ENCODE peak calls at places on chromosomes 3 and 15, in four cellular contexts. E, G, X and D are unnamed samples.

GRCh38 chr3:67113802-67114407 is 115.8 kb downstream of the KBTBD8 start:
- DNase-seq in E (peak), G (peak), X (peak), D (peak)

GRCh38 chr3:134357914-134358811 is 16.1 kb downstream of the AMOTL2 start:
- DNase-seq in X (peak), G (peak), E (peak), D (peak)

GRCh38 chr3:44019736-44020135 is 221.9 kb upstream of the TOPAZ1 start:
- DNase-seq in X (peak), G (no peak), E (no peak), D (no peak)

GRCh38 chr3:187667526-187667925 is 2.7 kb downstream of the SST start:
- DNase-seq in G (no peak), X (no peak), E (no peak), D (peak)

GRCh38 chr3:33488246-33488645 is 48.0 kb upstream of the UBP1 start:
- DNase-seq in X (no peak), E (no peak), G (no peak), D (no peak)

GRCh38 chr3:100041328-100041749 is 73.0 kb downstream of the FILIP1L start:
- DNase-seq in E (no peak), G (no peak), X (no peak), D (peak)

GRCh38 chr15:95948371-95948770 is 382.1 kb upstream of the NR2F2 start:
- DNase-seq in X (no peak), E (no peak), G (no peak), D (no peak)

GRCh38 chr15:89556413-89557262 is 18.6 kb upstream of the TICRR start:
- DNase-seq in G (peak), X (peak), E (peak), D (peak)

GRCh38 chr15:89802986-89803820 is 11.4 kb downstream of the ANPEP start:
- DNase-seq in E (no peak), G (no peak), X (peak), D (no peak)

DNA sequence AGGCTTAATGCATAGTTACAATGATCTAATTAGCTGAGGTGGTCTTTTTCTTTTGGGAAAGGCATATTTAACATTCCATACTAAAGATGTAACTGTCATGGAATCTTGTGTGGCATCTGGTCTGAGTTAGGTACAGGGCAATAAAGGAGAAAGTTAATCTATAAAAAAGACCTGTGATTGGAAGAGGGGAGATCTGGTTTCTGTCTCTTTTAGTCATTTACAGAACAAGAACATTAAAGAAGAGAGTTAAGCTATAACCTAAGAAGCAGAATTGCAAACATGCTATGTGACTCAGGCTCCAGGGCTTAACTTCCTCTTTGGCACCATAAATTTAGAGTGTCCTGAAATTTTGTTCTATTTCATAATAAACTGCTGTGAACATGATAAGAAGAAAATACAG is 47.2 kb upstream of the MME start:
- DNase-seq in X (no peak), E (no peak), G (no peak), D (no peak)
- TF ChIP-seq FOXJ3 in X (no peak), E (no peak), G (no peak), D (no peak)

GRCh38 chr3:155701882-155702465 is 42.9 kb downstream of the PLCH1 start:
- DNase-seq in G (peak), E (no peak), X (peak), D (peak)
- TF ChIP-seq FOXJ3 in G (no peak), E (no peak), X (no peak), D (no peak)

GRCh38 chr3:1953519-1953918 is 145.1 kb upstream of the CNTN4 start:
- DNase-seq in G (no peak), X (no peak), E (no peak), D (no peak)

GRCh38 chr3:1955750-1956149 is 142.9 kb upstream of the CNTN4 start:
- DNase-seq in G (no peak), X (no peak), E (no peak), D (no peak)

GRCh38 chr3:1960506-1960905 is 138.2 kb upstream of the CNTN4 start:
- DNase-seq in G (no peak), X (no peak), E (no peak), D (no peak)

GRCh38 chr3:1955170-1955569 is 143.5 kb upstream of the CNTN4 start:
- DNase-seq in G (no peak), X (no peak), E (no peak), D (no peak)

GRCh38 chr3:1954632-1955031 is 144.0 kb upstream of the CNTN4 start:
- DNase-seq in E (no peak), X (no peak), G (no peak), D (no peak)
- TF ChIP-seq FOXJ3 in E (no peak), X (no peak), G (no peak), D (no peak)

DNA sequence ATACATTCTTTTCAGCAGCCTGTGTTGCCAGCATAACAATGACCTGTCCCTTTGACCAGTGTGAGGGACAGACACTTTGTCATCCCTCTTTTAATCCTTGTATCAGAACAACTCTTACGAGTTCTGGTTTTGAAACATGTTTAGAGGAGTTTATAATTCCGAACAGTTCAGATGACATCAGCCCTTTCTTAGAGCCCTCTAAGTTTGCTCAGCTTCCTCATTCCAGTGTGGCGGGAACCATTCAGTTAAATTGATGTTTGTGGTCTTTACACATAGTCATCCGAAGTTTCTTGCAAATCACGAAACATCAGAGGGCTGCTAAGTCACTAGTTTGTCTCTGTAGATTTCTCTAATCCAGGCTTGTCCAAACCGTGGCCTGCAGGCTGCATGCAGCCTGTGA is 102.5 kb downstream of the AKAP13 start:
- DNase-seq in X (no peak), G (no peak), E (no peak), D (no peak)
- TF ChIP-seq FOXJ3 in X (no peak), G (no peak), E (no peak), D (no peak)

GRCh38 chr3:130905551-130905950 is 11.7 kb downstream of the ATP2C1 start:
- DNase-seq in G (no peak), X (no peak), E (no peak), D (no peak)
- TF ChIP-seq FOXJ3 in G (no peak), X (no peak), E (no peak), D (no peak)

DNA sequence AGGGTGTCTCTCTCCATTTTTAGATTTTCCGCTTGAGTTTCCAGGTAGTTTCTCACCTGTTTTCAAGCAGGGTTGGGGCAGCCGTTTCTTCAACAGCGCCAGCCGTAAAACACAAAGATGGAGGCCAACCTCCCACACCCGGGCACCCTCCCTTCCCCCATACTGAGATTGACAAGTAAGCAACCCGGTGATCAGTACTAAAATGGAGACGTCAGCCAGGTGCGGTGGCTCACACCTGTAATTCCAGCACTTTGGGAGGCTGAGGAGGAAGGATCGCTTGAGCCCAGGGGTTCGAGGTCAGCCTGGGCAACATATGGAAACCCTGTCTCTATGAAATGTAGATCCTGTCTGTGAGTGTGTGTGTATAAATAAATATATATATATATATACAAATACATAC is 903 bp upstream of the ZSCAN2 start:
- DNase-seq in X (no peak), E (no peak), G (no peak), D (no peak)
- TF ChIP-seq FOXJ3 in X (no peak), E (no peak), G (no peak), D (no peak)

DNA sequence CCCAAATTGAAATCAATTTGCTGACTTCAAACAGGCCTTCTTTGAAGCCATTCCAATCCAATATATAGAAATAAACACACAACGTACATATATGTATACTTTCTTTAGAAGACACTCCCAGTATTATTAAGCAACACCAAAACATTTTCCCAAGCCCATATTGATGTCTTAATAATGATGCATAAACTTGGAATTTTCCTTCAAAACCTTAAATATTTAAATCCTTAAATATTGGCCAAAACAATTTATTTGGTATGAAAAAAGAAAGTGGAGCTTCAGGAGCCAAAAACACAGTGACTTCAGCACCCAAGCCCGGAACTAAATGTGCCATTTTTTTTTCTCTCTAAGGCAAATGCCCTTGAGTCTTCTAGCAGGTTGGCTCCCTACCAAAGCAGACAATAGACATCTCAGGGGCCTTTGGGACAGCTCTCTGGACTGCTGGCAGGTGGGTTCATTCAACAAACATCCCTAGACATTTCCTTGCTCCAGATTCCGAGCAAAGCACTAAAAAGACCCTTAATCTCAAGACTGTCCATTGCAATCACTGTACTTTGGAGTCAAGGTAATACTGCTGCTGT is 384.7 kb downstream of the NTRK3 start:
- DNase-seq in E (no peak), X (no peak), G (no peak), D (no peak)
- TF ChIP-seq FOXJ3 in E (no peak), X (no peak), G (no peak), D (no peak)